ENCODE peak calls at places on chromosomes 2 and 18, in five cellular contexts. H, E, D, X and L are unnamed samples.

GRCh38 chr18:13823707-13824395 is at the start of gene MC5R:
- DNase-seq in X (peak; percentile 51), H (no peak), E (no peak), D (peak; percentile 92), L (peak; percentile 61)

GRCh38 chr2:157182834-157183396 is 74.6 kb upstream of the GALNT5 start:
- DNase-seq in H (no peak), D (peak; percentile 53), X (no peak), E (no peak), L (peak; percentile 15)

GRCh38 chr2:30266051-30266621 is 34.8 kb downstream of the LBH start:
- DNase-seq in H (no peak), D (no peak), E (no peak), X (peak; percentile 31), L (peak; percentile 13)

GRCh38 chr18:37012452-37012851 is 183.5 kb downstream of the KIAA1328 start:
- DNase-seq in X (no peak), D (no peak), E (no peak), H (no peak), L (no peak)

GRCh38 chr18:22971038-22971437 is 37.9 kb downstream of the RBBP8 start:
- DNase-seq in D (no peak), E (no peak), X (no peak), H (no peak), L (no peak)

GRCh38 chr18:29501952-29502351 is 1325.0 kb upstream of the CDH2 start:
- DNase-seq in E (no peak), X (no peak), H (no peak), D (peak; percentile 5), L (no peak)

GRCh38 chr2:231392431-231393148 is 2.9 kb upstream of the B3GNT7 start:
- DNase-seq in H (no peak), X (no peak), E (no peak), D (no peak), L (no peak)

GRCh38 chr2:205658572-205658971 is 23.7 kb upstream of the NRP2 start:
- DNase-seq in X (no peak), D (no peak), H (no peak), E (no peak), L (no peak)

GRCh38 chr18:76920974-76921373 is 98.6 kb downstream of the ZNF236 start:
- DNase-seq in H (no peak), D (no peak), X (no peak), E (no peak), L (no peak)

GRCh38 chr2:199973703-199974102 is 18.3 kb downstream of the MAIP1 start:
- DNase-seq in H (no peak), X (no peak), E (no peak), D (peak; percentile 33), L (no peak)

GRCh38 chr2:147689510-147689909 is 155.3 kb upstream of the ACVR2A start:
- DNase-seq in E (no peak), H (no peak), X (no peak), D (no peak), L (no peak)

GRCh38 chr2:234952270-234953115 is 676 bp downstream of the SH3BP4 start:
- DNase-seq in X (no peak), H (no peak), E (peak; percentile 63), D (peak; percentile 34), L (no peak)

GRCh38 chr2:19003554-19003953 is 354.9 kb downstream of the OSR1 start:
- DNase-seq in H (no peak), D (no peak), X (no peak), E (no peak), L (no peak)

GRCh38 chr2:182553483-182553882 is 126.6 kb upstream of the PDE1A start:
- DNase-seq in H (no peak), E (no peak), D (no peak), X (no peak), L (no peak)

GRCh38 chr2:140586379-140586778 is 1544.4 kb downstream of the LRP1B start:
- DNase-seq in E (no peak), D (peak; percentile 1), X (no peak), H (no peak), L (peak; percentile 5)

GRCh38 chr2:11688222-11689069 is 18.5 kb upstream of the NTSR2 start:
- DNase-seq in D (peak; percentile 86), X (peak; percentile 66), H (no peak), E (peak; percentile 90), L (peak; percentile 94)

GRCh38 chr2:8893978-8894820 is 56.8 kb upstream of the KIDINS220 start:
- DNase-seq in E (no peak), X (no peak), D (no peak), H (no peak), L (no peak)

GRCh38 chr2:128494307-128494639 is 175.6 kb upstream of the HS6ST1 start:
- DNase-seq in E (no peak), H (no peak), D (no peak), X (no peak), L (no peak)

GRCh38 chr18:3319399-3319798 is 57.5 kb downstream of the MYL12B start:
- DNase-seq in X (no peak), E (no peak), H (no peak), D (no peak), L (no peak)

GRCh38 chr18:26546170-26546874 is 2.0 kb downstream of the KCTD1 start:
- DNase-seq in H (no peak), X (no peak), E (no peak), D (no peak), L (no peak)

GRCh38 chr2:232955856-232956255 is 57.2 kb downstream of the NGEF start:
- DNase-seq in H (no peak), D (no peak), E (no peak), X (no peak), L (no peak)

GRCh38 chr2:143177081-143177786 is 48.0 kb downstream of the ARHGAP15 start:
- DNase-seq in H (no peak), X (no peak), D (peak; percentile 4), E (no peak), L (no peak)